ENCODE peak calls at places on chromosome 18, in six cellular contexts. A is HCT116, Y is PC-3, R is MM.1S, X is SK-N-SH, M is Karpas-422. S is an unnamed sample. For H3K9me2, the result is how much of the 10 kb centered on the place peaks cover.

GRCh38 chr18:55790296-55790695 is 202.3 kb upstream of the TCF4 start:
- DNase-seq in M (no peak), A (no peak), Y (peak), R (no peak), X (no peak), S (peak)

GRCh38 chr18:54416459-54416858 is 58.8 kb downstream of the C18orf54 start:
- DNase-seq in A (no peak), X (no peak), M (no peak), Y (peak), R (no peak), S (peak)

GRCh38 chr18:32298289-32298688 is 108.5 kb downstream of the MEP1B start:
- DNase-seq in M (no peak), Y (no peak), R (no peak), X (peak), A (no peak), S (peak)

GRCh38 chr18:8860845-8861642 is 155.7 kb downstream of the MTCL1 start:
- DNase-seq in A (no peak), X (no peak), M (no peak), Y (peak), R (peak), S (no peak)

GRCh38 chr18:11393486-11393885 is 215.9 kb upstream of the SLC35G4 start:
- DNase-seq in X (no peak), R (no peak), M (no peak), A (no peak), Y (no peak), S (no peak)

GRCh38 chr18:10973579-10974260 is 175.6 kb downstream of the PIEZO2 start:
- DNase-seq in A (no peak), M (no peak), R (no peak), Y (peak), X (no peak), S (peak)

GRCh38 chr18:24023185-24023814 is 8.7 kb downstream of the TTC39C start:
- DNase-seq in X (peak), A (no peak), Y (peak), M (no peak), R (no peak), S (no peak)

GRCh38 chr18:47658498-47658897 is 272.0 kb downstream of the SMAD2 start:
- DNase-seq in A (no peak), Y (no peak), M (no peak), X (no peak), R (no peak), S (no peak)

GRCh38 chr18:35386600-35387366 is 9.6 kb upstream of the ZNF396 start:
- DNase-seq in M (peak), A (peak), R (peak), X (peak), Y (peak), S (peak)

GRCh38 chr18:55110436-55110835 is 151.2 kb upstream of the CCDC68 start:
- DNase-seq in R (no peak), Y (no peak), M (no peak), A (no peak), X (no peak), S (no peak)

GRCh38 chr18:70004698-70005097 is 57.0 kb upstream of the CD226 start:
- DNase-seq in M (no peak), R (no peak), A (no peak), X (no peak), Y (no peak), S (no peak)

GRCh38 chr18:45415614-45416013 is 199.7 kb upstream of the SLC14A2 start:
- DNase-seq in X (no peak), Y (no peak), M (no peak), R (no peak), A (no peak), S (no peak)

GRCh38 chr18:8231316-8231715 is 377.9 kb upstream of the RAB12 start:
- DNase-seq in M (no peak), X (no peak), Y (no peak), A (no peak), R (no peak), S (no peak)

GRCh38 chr18:61949946-61950345 is 57.1 kb upstream of the RNF152 start:
- DNase-seq in A (no peak), M (no peak), Y (no peak), X (no peak), R (no peak), S (peak)

GRCh38 chr18:9535430-9535972 is 60.2 kb downstream of the RALBP1 start:
- DNase-seq in R (no peak), X (peak), M (no peak), Y (peak), A (no peak), S (peak)

GRCh38 chr18:22197668-22198067 is 28.3 kb downstream of the GATA6 start:
- DNase-seq in M (no peak), A (no peak), X (no peak), Y (no peak), R (no peak), S (no peak)

GRCh38 chr18:42736074-42736473 is 379.4 kb downstream of the RIT2 start:
- DNase-seq in R (no peak), M (no peak), Y (no peak), A (no peak), X (no peak), S (peak)

GRCh38 chr18:42611134-42611533 is 504.4 kb downstream of the RIT2 start:
- DNase-seq in R (no peak), A (no peak), X (no peak), M (no peak), Y (no peak), S (no peak)

GRCh38 chr18:58394046-58394445 is 234.8 kb downstream of the ALPK2 start:
- DNase-seq in A (no peak), R (no peak), X (no peak), Y (no peak), M (no peak), S (peak)

GRCh38 chr18:76212958-76213357 is 282.1 kb downstream of the ZNF516 start:
- DNase-seq in A (no peak), M (no peak), X (no peak), R (peak), Y (no peak), S (no peak)

GRCh38 chr18:24683965-24684364 is 223.5 kb downstream of the HRH4 start:
- DNase-seq in R (no peak), A (peak), X (no peak), M (peak), Y (peak), S (peak)

GRCh38 chr18:28767201-28767600 is 590.3 kb upstream of the CDH2 start:
- DNase-seq in A (no peak), X (no peak), R (no peak), Y (no peak), M (no peak), S (peak)

GRCh38 chr18:25373443-25373842 is 21.5 kb upstream of the ZNF521 start:
- DNase-seq in A (no peak), X (no peak), Y (no peak), M (no peak), R (no peak), S (no peak)

GRCh38 chr18:50429207-50429948 is 54.5 kb downstream of the SKA1 start:
- DNase-seq in M (peak), X (peak), R (peak), Y (peak), A (peak), S (peak)

GRCh38 chr18:36993068-36993467 is 164.1 kb downstream of the KIAA1328 start:
- DNase-seq in A (no peak), Y (peak), R (no peak), M (no peak), X (no peak), S (peak)

GRCh38 chr18:46632401-46633089 is 24.5 kb downstream of the LOXHD1 start:
- DNase-seq in R (no peak), X (no peak), Y (peak), M (no peak), A (peak), S (peak)

GRCh38 chr18:33579868-33580205 is 1.8 kb downstream of the ASXL3 start:
- DNase-seq in X (no peak), M (no peak), A (no peak), Y (no peak), R (no peak), S (no peak)

GRCh38 chr18:69217271-69217670 is 183.4 kb upstream of the DOK6 start:
- DNase-seq in R (no peak), M (no peak), A (no peak), X (no peak), Y (no peak), S (no peak)

GRCh38 chr18:34159691-34160185 is 65.0 kb downstream of the NOL4 start:
- DNase-seq in R (no peak), A (no peak), X (peak), Y (no peak), M (no peak), S (no peak)

GRCh38 chr18:317618-318017 is 49.8 kb upstream of the THOC1 start:
- DNase-seq in M (no peak), R (no peak), A (no peak), X (no peak), Y (no peak), S (no peak)

GRCh38 chr18:57561728-57562423 is 24.6 kb downstream of the FECH start:
- DNase-seq in Y (peak), M (peak), A (peak), X (peak), R (peak), S (peak)

GRCh38 chr18:10074122-10074521 is 160.3 kb downstream of the VAPA start:
- DNase-seq in M (no peak), A (no peak), X (no peak), Y (peak), R (no peak), S (no peak)

GRCh38 chr18:14971461-14972185 is 223.7 kb downstream of the ANKRD30B start:
- DNase-seq in M (no peak), A (no peak), Y (peak), X (no peak), R (no peak), S (peak)

GRCh38 chr18:44852818-44853217 is 172.1 kb downstream of the SETBP1 start:
- DNase-seq in Y (no peak), X (no peak), A (no peak), M (no peak), R (peak), S (no peak)

GRCh38 chr18:29087616-29088246 is 910.8 kb upstream of the CDH2 start:
- DNase-seq in R (no peak), A (no peak), Y (no peak), M (no peak), X (no peak), S (no peak)

GRCh38 chr18:76588591-76589303 is 93.7 kb upstream of the ZNF516 start:
- DNase-seq in Y (no peak), A (no peak), M (no peak), X (no peak), R (no peak), S (peak)

GRCh38 chr18:54734059-54734458 is 94.2 kb upstream of the RAB27B start:
- DNase-seq in R (no peak), A (no peak), X (no peak), M (no peak), Y (peak), S (peak)

GRCh38 chr18:76450912-76451421 is 44.1 kb downstream of the ZNF516 start:
- DNase-seq in Y (peak), M (peak), R (no peak), X (peak), A (no peak), S (peak)

GRCh38 chr18:3923750-3924149 is 473.8 kb downstream of the TGIF1 start:
- DNase-seq in Y (no peak), M (no peak), R (no peak), A (no peak), X (no peak), S (peak)
- H3K9me2 ChIP-seq in Y (under half), M (under half), R (under half), A (under half), X (under half), S (under half)

GRCh38 chr18:78975699-78976098 is 3.9 kb upstream of the SALL3 start:
- DNase-seq in Y (no peak), M (no peak), X (no peak), R (no peak), A (no peak), S (no peak)

GRCh38 chr18:78975282-78975681 is 4.3 kb upstream of the SALL3 start:
- DNase-seq in M (no peak), A (no peak), R (no peak), X (no peak), Y (no peak), S (no peak)

GRCh38 chr18:78973357-78974083 is 6.1 kb upstream of the SALL3 start:
- DNase-seq in X (no peak), R (no peak), Y (no peak), A (no peak), M (no peak), S (no peak)

GRCh38 chr18:78972930-78973331 is 6.7 kb upstream of the SALL3 start:
- DNase-seq in Y (no peak), X (no peak), R (no peak), M (no peak), A (no peak), S (no peak)

GRCh38 chr18:78974115-78974740 is 5.4 kb upstream of the SALL3 start:
- DNase-seq in M (no peak), R (no peak), A (no peak), X (no peak), Y (no peak), S (no peak)
- H3K4me2 ChIP-seq in M (no peak), R (no peak), A (no peak), X (no peak), Y (no peak), S (no peak)

GRCh38 chr18:49398331-49398730 is 62.1 kb downstream of the DYM start:
- DNase-seq in R (no peak), Y (no peak), A (no peak), X (no peak), M (no peak), S (peak)

GRCh38 chr18:49399003-49399402 is 61.4 kb downstream of the DYM start:
- DNase-seq in Y (no peak), M (no peak), X (peak), R (no peak), A (no peak), S (no peak)

DNA sequence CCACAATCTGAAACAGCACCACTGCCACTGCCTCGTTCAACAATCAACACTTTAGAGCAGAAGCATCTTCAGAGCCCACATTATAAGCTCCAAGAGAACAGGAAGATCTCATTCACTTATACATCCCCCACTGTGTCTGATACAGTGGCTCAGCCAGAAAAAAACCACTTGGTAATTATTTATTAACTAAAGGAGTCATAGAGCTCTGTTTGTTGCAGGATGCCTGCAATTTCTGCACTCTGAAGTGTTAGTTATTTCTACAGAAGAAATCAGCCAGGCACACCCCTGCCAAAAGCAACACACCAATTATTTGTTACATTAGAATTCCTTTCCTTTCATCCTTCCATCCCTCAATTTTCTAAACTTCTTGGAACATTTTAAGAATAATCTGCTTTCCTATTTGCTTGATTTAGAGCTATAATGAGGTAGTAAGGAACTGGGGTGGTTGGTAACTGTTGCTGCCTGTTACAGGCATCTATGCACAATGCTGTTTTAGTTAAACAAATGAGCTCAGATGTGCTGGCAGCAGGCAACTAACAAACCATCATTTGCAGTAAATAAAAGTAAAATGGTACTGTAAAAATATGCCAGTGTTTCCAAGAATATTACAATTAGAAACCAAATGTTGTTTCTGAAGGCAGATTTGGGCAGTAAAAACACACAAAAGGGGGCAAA is 59.9 kb downstream of the DYM start:
- DNase-seq in R (no peak), M (no peak), X (no peak), A (no peak), Y (no peak), S (peak)
- H3K9ac ChIP-seq in R (no peak), M (no peak), X (no peak), A (no peak), Y (no peak), S (no peak)

DNA sequence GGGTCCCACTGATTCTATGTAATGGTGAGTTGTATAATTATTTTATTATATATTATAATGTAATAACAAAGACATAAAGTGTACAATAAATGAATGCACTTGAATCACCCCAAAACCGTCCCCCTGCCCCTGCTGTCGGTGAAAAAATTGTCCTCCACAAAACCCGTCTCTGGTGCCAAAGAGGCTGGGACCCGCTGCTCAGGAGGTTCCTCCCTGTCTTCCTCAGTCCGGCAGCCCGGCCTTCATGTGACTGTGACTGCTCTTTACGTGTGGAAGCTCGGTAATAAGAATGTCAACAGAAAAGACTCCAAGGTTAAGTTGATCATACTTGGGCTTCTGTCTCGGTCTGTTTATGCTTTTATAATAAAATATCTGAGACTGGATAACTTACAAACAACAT is 32.7 kb upstream of the ADNP2 start:
- DNase-seq in A (no peak), R (no peak), M (no peak), X (no peak), Y (no peak), S (no peak)
- H3K9me2 ChIP-seq in A (under half), R (under half), M (under half), X (under half), Y (under half), S (under half)